ENCODE peak calls at places on chromosome 3, in eight cellular contexts. Y, G, I, A, B, L, K and M are unnamed samples.

GRCh38 chr3:11482024-11482423 is 161.7 kb downstream of the VGLL4 start:
- DNase-seq in Y (no peak), G (no peak), I (no peak), A (no peak), B (peak), L (peak), K (no peak), M (no peak)

GRCh38 chr3:38085943-38086324 is 46.9 kb downstream of the DLEC1 start:
- DNase-seq in Y (no peak), G (no peak), I (no peak), A (no peak), B (no peak), L (no peak), K (no peak), M (no peak)

GRCh38 chr3:137039570-137039969 is 81.8 kb downstream of the IL20RB start:
- DNase-seq in Y (no peak), G (no peak), I (no peak), A (no peak), B (no peak), L (no peak), K (no peak), M (no peak)

GRCh38 chr3:24963762-24964625 is 464.1 kb upstream of the RARB start:
- DNase-seq in Y (no peak), G (no peak), I (no peak), A (no peak), B (peak), L (peak), K (peak), M (peak)

GRCh38 chr3:102090646-102091045 is 241.3 kb downstream of the NFKBIZ start:
- DNase-seq in Y (no peak), G (no peak), I (no peak), A (no peak), B (peak), L (no peak), K (no peak), M (no peak)

GRCh38 chr3:149459491-149460057 is 14.9 kb upstream of the TM4SF4 start:
- DNase-seq in Y (no peak), G (no peak), I (no peak), A (no peak), B (no peak), L (no peak), K (no peak), M (no peak)

GRCh38 chr3:8736436-8736835 is 2.8 kb downstream of the CAV3 start:
- DNase-seq in Y (no peak), G (no peak), I (no peak), A (no peak), B (no peak), L (no peak), K (no peak), M (no peak)

GRCh38 chr3:43344520-43344919 is 58.2 kb downstream of the SNRK start:
- DNase-seq in Y (no peak), G (no peak), I (no peak), A (no peak), B (no peak), L (no peak), K (no peak), M (no peak)

GRCh38 chr3:141644931-141645330 is 93.2 kb upstream of the RNF7 start:
- DNase-seq in Y (peak), G (peak), I (peak), A (peak), B (peak), L (peak), K (peak), M (peak)

GRCh38 chr3:80785475-80785874 is 976.0 kb downstream of the GBE1 start:
- DNase-seq in Y (no peak), G (no peak), I (no peak), A (no peak), B (no peak), L (no peak), K (peak), M (peak)

GRCh38 chr3:190902292-190902691 is 39.8 kb upstream of the GMNC start:
- DNase-seq in Y (no peak), G (no peak), I (no peak), A (no peak), B (no peak), L (no peak), K (no peak), M (no peak)

GRCh38 chr3:79767953-79768282 is at the start of gene ROBO1:
- DNase-seq in Y (peak), G (no peak), I (no peak), A (no peak), B (peak), L (no peak), K (peak), M (no peak)

GRCh38 chr3:32340039-32340438 is 51.6 kb upstream of the CMTM7 start:
- DNase-seq in Y (peak), G (no peak), I (no peak), A (no peak), B (peak), L (peak), K (peak), M (peak)

GRCh38 chr3:15428539-15428938 is 1.1 kb downstream of the EAF1 start:
- DNase-seq in Y (no peak), G (no peak), I (no peak), A (no peak), B (peak), L (peak), K (no peak), M (no peak)

GRCh38 chr3:37337481-37337880 is 163.1 kb upstream of the LRRFIP2 start:
- DNase-seq in Y (no peak), G (no peak), I (no peak), A (no peak), B (no peak), L (no peak), K (no peak), M (no peak)

GRCh38 chr3:186124618-186125017 is 15.7 kb upstream of the ETV5 start:
- DNase-seq in Y (no peak), G (no peak), I (no peak), A (no peak), B (peak), L (no peak), K (no peak), M (no peak)

GRCh38 chr3:61562810-61563613 is 1.6 kb downstream of the PTPRG start:
- DNase-seq in Y (peak), G (no peak), I (no peak), A (no peak), B (peak), L (peak), K (peak), M (no peak)

GRCh38 chr3:60309539-60310268 is 941.5 kb downstream of the FHIT start:
- DNase-seq in Y (no peak), G (no peak), I (no peak), A (no peak), B (no peak), L (no peak), K (no peak), M (no peak)

GRCh38 chr3:13574798-13575451 is 26.0 kb downstream of the FBLN2 start:
- DNase-seq in Y (no peak), G (no peak), I (no peak), A (peak), B (peak), L (peak), K (peak), M (no peak)

GRCh38 chr3:162400697-162401096 is 904.1 kb downstream of the OTOL1 start:
- DNase-seq in Y (no peak), G (no peak), I (no peak), A (no peak), B (no peak), L (peak), K (no peak), M (no peak)
- TF ChIP-seq CTCF in Y (no peak), G (no peak), I (no peak), A (no peak), B (no peak), L (no peak), K (no peak), M (peak)

DNA sequence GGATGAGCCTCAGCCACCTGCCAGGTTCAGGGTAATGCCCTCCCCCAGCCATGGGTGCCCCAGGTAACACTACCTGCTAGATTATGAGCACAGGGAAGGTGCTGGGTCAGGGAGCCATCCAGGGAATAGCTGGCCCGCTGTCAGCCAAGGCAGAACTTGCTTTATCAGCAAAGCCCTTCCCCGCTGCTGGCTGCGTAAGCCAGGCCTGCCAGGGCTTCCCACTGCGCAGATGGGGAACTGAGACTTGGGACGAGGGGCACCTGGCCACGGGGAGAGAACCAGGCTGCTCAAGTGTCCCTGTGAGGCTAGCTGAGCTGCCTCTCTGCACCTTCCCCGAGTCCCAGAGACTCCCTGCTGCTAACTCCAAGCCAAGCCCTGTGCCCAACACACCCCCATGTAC is 45.4 kb downstream of the CACNA2D2 start:
- DNase-seq in Y (no peak), G (no peak), I (no peak), A (no peak), B (no peak), L (no peak), K (no peak), M (no peak)
- TF ChIP-seq CTCF in Y (no peak), G (no peak), I (no peak), A (no peak), B (no peak), L (no peak), K (no peak), M (no peak)

GRCh38 chr3:85193565-85193964 is 234.8 kb downstream of the CADM2 start:
- DNase-seq in Y (no peak), G (no peak), I (no peak), A (no peak), B (no peak), L (no peak), K (no peak), M (no peak)
- TF ChIP-seq CTCF in Y (no peak), G (no peak), I (no peak), A (no peak), B (no peak), L (no peak), K (no peak), M (peak)

DNA sequence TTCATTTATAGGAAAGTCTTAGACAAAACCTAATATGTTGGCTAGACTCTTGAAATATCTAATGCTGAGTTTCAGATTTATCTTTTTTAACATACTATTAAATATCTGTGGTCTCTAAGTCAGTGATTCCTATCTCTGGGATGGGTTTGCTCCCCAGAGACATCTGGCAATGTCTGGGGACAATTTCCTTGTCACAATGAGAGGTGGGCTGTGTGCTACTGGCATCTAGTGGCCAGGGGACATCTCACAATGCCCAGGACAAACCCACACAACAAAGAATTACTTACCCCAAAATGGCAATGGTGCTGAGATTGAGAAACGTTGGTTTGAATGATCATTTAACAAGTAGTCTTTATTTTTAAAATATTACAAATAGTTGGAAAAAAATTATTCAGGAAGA is 602.1 kb downstream of the MAGI1 start:
- DNase-seq in Y (peak), G (no peak), I (no peak), A (no peak), B (peak), L (peak), K (peak), M (peak)
- TF ChIP-seq CTCF in Y (peak), G (no peak), I (no peak), A (no peak), B (peak), L (peak), K (peak), M (peak)

GRCh38 chr3:112512320-112512719 is 13.0 kb upstream of the BTLA start:
- DNase-seq in Y (no peak), G (no peak), I (no peak), A (no peak), B (peak), L (no peak), K (peak), M (no peak)
- TF ChIP-seq CTCF in Y (no peak), G (no peak), I (no peak), A (no peak), B (no peak), L (no peak), K (no peak), M (no peak)

GRCh38 chr3:53672987-53673386 is 173.2 kb downstream of the CHDH start:
- DNase-seq in Y (no peak), G (no peak), I (no peak), A (no peak), B (no peak), L (no peak), K (no peak), M (no peak)

GRCh38 chr3:53671192-53672021 is 174.8 kb downstream of the CHDH start:
- DNase-seq in Y (no peak), G (no peak), I (no peak), A (no peak), B (no peak), L (no peak), K (no peak), M (no peak)

GRCh38 chr3:53666026-53666425 is 171.6 kb downstream of the CACNA1D start:
- DNase-seq in Y (no peak), G (no peak), I (no peak), A (no peak), B (no peak), L (no peak), K (no peak), M (no peak)

GRCh38 chr3:53665606-53666005 is 171.2 kb downstream of the CACNA1D start:
- DNase-seq in Y (no peak), G (no peak), I (no peak), A (no peak), B (no peak), L (no peak), K (no peak), M (no peak)

DNA sequence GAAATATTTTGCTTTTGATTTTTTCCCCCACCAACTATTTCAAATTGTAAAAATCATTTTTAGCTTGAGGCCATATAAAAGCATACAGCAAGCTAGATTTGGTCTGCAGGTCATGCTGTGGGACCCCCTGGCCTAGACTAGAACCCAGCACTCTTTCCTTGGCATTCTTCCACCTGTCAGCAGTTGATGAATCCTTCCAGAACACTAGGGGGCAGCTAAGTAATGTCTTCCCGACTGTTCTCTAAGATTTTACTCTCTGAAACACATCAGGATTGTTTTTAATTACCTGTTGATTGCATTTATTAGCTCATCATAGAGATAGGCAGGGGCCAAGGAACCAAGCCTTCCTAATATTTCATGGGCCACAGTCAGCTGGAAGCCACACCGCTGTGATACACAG is 174.5 kb downstream of the CACNA1D start:
- DNase-seq in Y (no peak), G (no peak), I (no peak), A (no peak), B (no peak), L (peak), K (peak), M (no peak)
- TF ChIP-seq CTCF in Y (peak), G (no peak), I (no peak), A (no peak), B (peak), L (peak), K (peak), M (no peak)

DNA sequence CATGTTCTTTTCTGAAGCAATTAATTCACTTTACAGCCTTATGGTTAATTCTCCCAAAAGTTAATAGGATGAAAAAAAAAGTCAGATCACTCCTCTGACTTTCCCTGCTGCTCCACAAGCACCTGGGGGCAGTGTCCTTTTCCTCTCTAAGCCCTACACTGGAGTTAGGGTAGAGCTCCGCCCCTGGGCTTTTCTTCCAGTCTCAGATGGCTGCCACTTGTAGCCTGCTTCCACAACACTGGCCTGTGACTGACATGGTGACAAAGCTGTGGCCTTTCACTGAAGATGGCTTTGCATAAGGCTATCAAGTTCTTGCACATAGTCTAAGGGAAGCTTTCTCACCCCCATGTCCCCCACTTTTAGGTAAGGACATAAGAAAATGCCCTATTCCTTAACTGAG is 1.3 kb upstream of the MON1A start:
- DNase-seq in Y (no peak), G (no peak), I (no peak), A (no peak), B (no peak), L (no peak), K (peak), M (peak)
- TF ChIP-seq CTCF in Y (no peak), G (no peak), I (no peak), A (no peak), B (no peak), L (no peak), K (peak), M (no peak)